ENCODE peak calls at places on chromosomes 12 and 14, in four cellular contexts. F, Q, V and U are unnamed samples.

GRCh38 chr12:75750950-75751349 is 239.5 kb upstream of the KRR1 start:
- DNase-seq in F (no peak), V (no peak), Q (no peak), U (no peak)

GRCh38 chr14:103317251-103317650 is 16.8 kb upstream of the EIF5 start:
- DNase-seq in F (no peak), Q (no peak), V (no peak), U (no peak)

GRCh38 chr14:85471744-85472143 is 58.2 kb upstream of the FLRT2 start:
- DNase-seq in F (no peak), V (no peak), Q (no peak), U (no peak)

GRCh38 chr12:91988076-91988475 is 157.6 kb downstream of the BTG1 start:
- DNase-seq in F (no peak), V (no peak), Q (no peak), U (no peak)

GRCh38 chr14:106842687-106843086 is 1316.3 kb downstream of the TMEM121 start:
- DNase-seq in V (no peak), F (no peak), Q (no peak), U (no peak)

GRCh38 chr14:90828642-90829487 is 12.6 kb upstream of the TTC7B start:
- DNase-seq in V (no peak), Q (no peak), F (no peak), U (peak; percentile 69)

GRCh38 chr14:28765907-28766504 is 581 bp upstream of the FOXG1 start:
- DNase-seq in F (no peak), Q (no peak), V (no peak), U (peak; percentile 58)

GRCh38 chr12:111274820-111275219 is 94.1 kb downstream of the PHETA1 start:
- DNase-seq in F (no peak), V (no peak), Q (no peak), U (no peak)

GRCh38 chr14:51067306-51067705 is 27.6 kb downstream of the TRIM9 start:
- DNase-seq in F (no peak), V (no peak), Q (no peak), U (no peak)

GRCh38 chr12:132710422-132711168 is at the start of gene PGAM5:
- DNase-seq in F (peak; percentile 91), V (peak; percentile 81), Q (peak; percentile 65), U (peak; percentile 98)

GRCh38 chr12:121050725-121051124 is 11.7 kb upstream of the OASL start:
- DNase-seq in Q (no peak), F (no peak), V (no peak), U (no peak)

GRCh38 chr12:100439797-100440196 is 33.9 kb upstream of the NR1H4 start:
- DNase-seq in F (no peak), V (no peak), Q (no peak), U (no peak)

GRCh38 chr14:63487724-63488123 is 55.5 kb downstream of the PPP2R5E start:
- DNase-seq in F (no peak), V (no peak), Q (no peak), U (no peak)

GRCh38 chr14:29521526-29522137 is 406.0 kb downstream of the PRKD1 start:
- DNase-seq in V (no peak), F (no peak), Q (no peak), U (peak; percentile 6)

DNA sequence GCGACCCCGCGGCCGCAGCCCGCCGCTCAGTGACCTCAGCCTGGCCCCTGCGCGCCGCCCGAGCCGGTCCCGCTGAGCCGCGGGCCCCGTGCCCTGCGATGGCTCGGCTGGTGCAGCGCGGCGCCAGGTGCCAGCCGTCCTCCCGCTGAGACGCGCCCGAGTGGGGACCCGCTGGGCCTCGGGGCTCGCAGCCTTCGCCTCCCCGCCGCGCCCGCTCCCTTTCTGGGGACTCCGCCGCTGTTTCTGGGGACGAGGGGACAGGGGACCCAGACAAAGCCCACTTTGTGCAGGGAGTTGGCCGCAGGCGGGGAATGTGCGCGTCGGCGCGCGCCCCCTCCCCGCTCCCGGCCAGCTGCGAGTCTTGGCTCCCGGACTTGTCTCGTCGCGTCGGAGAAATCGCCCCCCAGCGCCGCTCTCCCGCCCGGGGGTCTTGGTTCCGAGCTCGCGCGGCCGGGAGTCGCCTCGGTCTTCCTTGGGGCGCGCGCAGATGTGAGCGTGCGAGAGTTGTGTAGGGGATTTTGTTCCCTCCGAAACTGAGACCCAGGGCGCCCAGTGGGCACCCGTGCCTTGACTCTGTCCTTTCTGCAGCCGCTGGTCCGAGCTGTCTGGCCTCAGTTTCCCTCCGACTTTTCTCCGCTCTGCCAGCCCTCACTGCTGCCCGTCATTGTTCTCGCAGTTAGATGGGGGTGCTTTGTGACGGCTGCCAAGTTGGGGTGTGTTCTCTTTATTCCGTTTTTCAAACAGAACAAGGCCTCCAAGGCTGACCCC is 765 bp downstream of the VASH1 start:
- DNase-seq in V (no peak), Q (no peak), F (no peak), U (no peak)
- H3K4me3 ChIP-seq in V (peak overlapping the region; percentile 52), Q (peak overlapping the region; percentile 39), F (peak overlapping the region; percentile 55), U (peak overlapping the region; percentile 59)

GRCh38 chr12:48044396-48044795 is 40.1 kb upstream of the COL2A1 start:
- DNase-seq in V (no peak), Q (no peak), F (no peak), U (no peak)
- H3K4me3 ChIP-seq in V (no peak overlapping the region), Q (no peak overlapping the region), F (no peak overlapping the region), U (no peak overlapping the region)

GRCh38 chr12:6230321-6231110 is 30.3 kb downstream of the CD9 start:
- DNase-seq in V (peak; percentile 53), Q (peak; percentile 83), F (peak; percentile 60), U (peak; percentile 82)

GRCh38 chr12:6228535-6229223 is 28.5 kb downstream of the CD9 start:
- DNase-seq in F (no peak), Q (peak; percentile 69), V (no peak), U (no peak)

GRCh38 chr12:6231359-6232268 is 31.4 kb downstream of the CD9 start:
- DNase-seq in F (no peak), V (no peak), Q (no peak), U (no peak)

GRCh38 chr12:6229823-6230222 is 29.6 kb downstream of the CD9 start:
- DNase-seq in V (no peak), F (no peak), Q (peak; percentile 86), U (no peak)

GRCh38 chr12:6229224-6229748 is 29.1 kb downstream of the CD9 start:
- DNase-seq in Q (peak; percentile 71), F (no peak), V (no peak), U (no peak)
- H3K4me3 ChIP-seq in Q (no peak overlapping the region), F (no peak overlapping the region), V (no peak overlapping the region), U (no peak overlapping the region)

GRCh38 chr12:990649-991349 is at the start of gene ERC1:
- DNase-seq in V (peak; percentile 71), Q (peak; percentile 80), F (peak; percentile 82), U (peak; percentile 83)

GRCh38 chr12:990308-990648 is 745 bp upstream of the ERC1 start:
- DNase-seq in F (peak; percentile 14), Q (peak; percentile 49), V (no peak), U (peak; percentile 62)

GRCh38 chr12:989751-990278 is 1.2 kb upstream of the ERC1 start:
- DNase-seq in V (no peak), F (no peak), Q (no peak), U (no peak)

GRCh38 chr12:988616-989015 is 2.4 kb upstream of the ERC1 start:
- DNase-seq in V (no peak), Q (no peak), F (no peak), U (no peak)

GRCh38 chr12:989051-989450 is 2.0 kb upstream of the ERC1 start:
- DNase-seq in F (no peak), Q (no peak), V (no peak), U (no peak)
- H3K4me3 ChIP-seq in F (no peak overlapping the region), Q (no peak overlapping the region), V (peak overlapping the region; percentile 11), U (no peak overlapping the region)

GRCh38 chr12:46963977-46964376 is 115.4 kb upstream of the PCED1B start:
- DNase-seq in Q (no peak), V (no peak), F (no peak), U (no peak)

GRCh38 chr12:46958093-46958492 is 121.3 kb upstream of the PCED1B start:
- DNase-seq in Q (no peak), V (no peak), F (no peak), U (no peak)

GRCh38 chr12:46958599-46959290 is 120.7 kb upstream of the PCED1B start:
- DNase-seq in V (no peak), F (no peak), Q (no peak), U (no peak)

GRCh38 chr12:46956451-46957035 is 122.9 kb upstream of the PCED1B start:
- DNase-seq in F (no peak), V (no peak), Q (no peak), U (no peak)

DNA sequence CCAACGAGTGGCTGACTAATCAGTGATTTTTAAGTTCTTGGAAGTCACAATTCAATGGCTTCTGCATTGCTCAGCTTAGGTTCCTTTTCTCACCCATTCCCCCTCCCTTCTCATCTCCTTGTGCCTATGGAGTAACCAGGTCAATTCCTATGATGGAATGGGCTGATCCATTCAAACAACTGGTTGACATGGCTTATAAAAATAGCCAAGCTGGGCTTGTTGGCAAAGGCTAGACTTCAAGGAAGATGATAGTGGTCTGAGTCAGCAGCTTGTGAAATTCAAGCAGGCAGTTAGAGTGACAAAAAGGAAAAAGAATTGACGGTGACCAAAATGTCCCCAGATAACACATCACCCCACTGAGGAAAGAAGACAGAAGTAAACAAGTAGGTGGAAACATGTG is 119.9 kb upstream of the PCED1B start:
- DNase-seq in F (no peak), Q (no peak), V (no peak), U (no peak)
- H3K4me3 ChIP-seq in F (no peak overlapping the region), Q (no peak overlapping the region), V (no peak overlapping the region), U (no peak overlapping the region)

DNA sequence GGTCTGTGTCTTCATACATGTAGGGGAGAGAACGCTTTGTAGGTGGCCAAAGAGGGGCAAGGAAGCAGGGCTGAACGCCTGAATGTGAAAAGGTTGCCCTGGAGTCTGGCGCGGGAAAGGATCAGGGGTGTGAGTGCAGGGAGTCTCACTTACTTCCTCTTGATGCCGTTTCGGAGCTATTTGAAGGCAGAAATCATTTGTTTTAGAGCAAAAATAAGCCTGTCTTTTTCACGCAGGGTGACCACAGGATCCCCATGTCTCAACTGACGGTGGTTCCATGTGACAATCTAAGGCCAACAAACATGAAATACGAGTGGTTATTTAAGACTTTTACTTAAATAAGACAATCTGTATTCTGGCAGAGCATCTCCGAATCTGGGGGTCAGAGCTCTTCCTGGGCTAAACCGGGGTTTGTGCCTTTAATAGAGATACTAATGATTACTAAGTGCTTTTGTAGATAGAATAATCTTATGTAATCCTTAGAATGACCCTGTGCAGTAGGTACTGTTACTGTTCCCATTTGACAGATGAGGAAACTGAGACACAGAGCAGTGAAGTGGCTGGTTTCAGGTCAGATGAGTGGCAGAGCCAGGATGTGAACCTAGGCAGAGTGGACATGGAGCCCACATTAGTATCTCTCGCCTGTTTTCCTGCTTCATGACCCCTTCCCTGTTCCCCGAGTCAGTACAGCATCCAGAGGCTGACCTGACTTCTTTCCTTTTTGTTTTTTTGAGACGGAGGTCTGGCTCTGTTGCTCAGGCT is 1.9 kb downstream of the BRI3BP start:
- DNase-seq in F (no peak), V (no peak), Q (no peak), U (peak; percentile 59)
- H3K4me3 ChIP-seq in F (peak overlapping the region; percentile 67), V (no peak overlapping the region), Q (no peak overlapping the region), U (peak overlapping the region; percentile 93)